ENCODE peak calls at places on chromosome 1, in five cellular contexts. C, W, L, T and E are unnamed samples.

GRCh38 chr1:169779970-169780369 is 14.7 kb downstream of the METTL18 start:
- DNase-seq in C (no peak), W (peak), T (no peak), L (no peak), E (no peak)

GRCh38 chr1:47340227-47340626 is 6.6 kb downstream of the CMPK1 start:
- DNase-seq in C (no peak), L (no peak), W (no peak), T (no peak), E (no peak)

GRCh38 chr1:157154291-157154690 is 16.1 kb upstream of the ETV3 start:
- DNase-seq in L (no peak), C (no peak), T (no peak), W (no peak), E (no peak)

GRCh38 chr1:203672354-203672753 is 45.7 kb downstream of the ATP2B4 start:
- DNase-seq in C (no peak), L (no peak), W (peak), T (no peak), E (no peak)

GRCh38 chr1:118871510-118872240 is 116.5 kb downstream of the TBX15 start:
- DNase-seq in W (no peak), L (no peak), T (no peak), C (no peak), E (no peak)

GRCh38 chr1:165057956-165058355 is 298.6 kb downstream of the LMX1A start:
- DNase-seq in W (no peak), L (no peak), T (no peak), C (no peak), E (no peak)

GRCh38 chr1:104466068-104466467 is 716.4 kb downstream of the AMY1C start:
- DNase-seq in L (no peak), T (no peak), C (no peak), W (no peak), E (no peak)

GRCh38 chr1:150161747-150162581 is 12.2 kb downstream of the PLEKHO1 start:
- DNase-seq in C (no peak), W (peak), T (no peak), L (no peak), E (no peak)

GRCh38 chr1:198656500-198656932 is 17.7 kb downstream of the PTPRC start:
- DNase-seq in W (peak), C (no peak), T (no peak), L (peak), E (peak)

GRCh38 chr1:11654571-11655262 is at the start of gene FBXO44:
- DNase-seq in T (no peak), L (peak), C (peak), W (peak), E (peak)

GRCh38 chr1:32753532-32754281 is 51.1 kb upstream of the SYNC start:
- DNase-seq in C (peak), W (peak), T (no peak), L (peak), E (peak)

GRCh38 chr1:19811206-19811851 is 3.8 kb downstream of the RNF186 start:
- DNase-seq in T (no peak), W (peak), C (no peak), L (peak), E (peak)

GRCh38 chr1:152986578-152986977 is 2.7 kb downstream of the SPRR1A start:
- DNase-seq in W (no peak), C (no peak), T (no peak), L (no peak), E (no peak)

GRCh38 chr1:41610361-41610760 is 125.9 kb upstream of the EDN2 start:
- DNase-seq in W (no peak), C (no peak), T (no peak), L (no peak), E (no peak)

GRCh38 chr1:231691618-231692259 is 65.1 kb downstream of the DISC1 start:
- DNase-seq in L (no peak), T (no peak), W (peak), C (peak), E (no peak)

GRCh38 chr1:174118726-174119125 is 40.6 kb upstream of the RABGAP1L start:
- DNase-seq in T (no peak), L (no peak), W (no peak), C (no peak), E (no peak)

GRCh38 chr1:51578383-51579109 is 38.3 kb upstream of the OSBPL9 start:
- DNase-seq in T (no peak), W (no peak), L (no peak), C (no peak), E (no peak)

GRCh38 chr1:244067893-244068292 is 16.8 kb downstream of the ZBTB18 start:
- DNase-seq in L (no peak), T (no peak), C (no peak), W (peak), E (no peak)